ENCODE peak calls at places on chromosomes 2 and 18, in eight cellular contexts. One of them, this sample, is unnamed.
A peak's percentile ranks its signal among the peaks of the same experiment; 100 is the strongest.

GRCh38 chr2:165793779-165794519 is at the start of gene GALNT3:
- DNase-seq in astrocyte of the hippocampus: peak; percentile 52
- DNase-seq in AG04449: no peak
- DNase-seq in cardiac fibroblast: no peak
- DNase-seq in PC-3: peak; percentile 96
- DNase-seq in gastrocnemius medialis: no peak
- DNase-seq in CD4-positive, alpha-beta memory T cell: no peak
- DNase-seq in caudate nucleus: peak; percentile 9
- DNase-seq in this sample: peak; percentile 21

GRCh38 chr2:15640784-15641183 is 49.1 kb downstream of the DDX1 start:
- DNase-seq in astrocyte of the hippocampus: no peak
- DNase-seq in AG04449: no peak
- DNase-seq in cardiac fibroblast: no peak
- DNase-seq in PC-3: no peak
- DNase-seq in gastrocnemius medialis: no peak
- DNase-seq in CD4-positive, alpha-beta memory T cell: no peak
- DNase-seq in caudate nucleus: no peak
- DNase-seq in this sample: no peak

GRCh38 chr2:150702791-150703190 is 215.3 kb upstream of the RND3 start:
- DNase-seq in astrocyte of the hippocampus: no peak
- DNase-seq in AG04449: no peak
- DNase-seq in cardiac fibroblast: no peak
- DNase-seq in PC-3: no peak
- DNase-seq in gastrocnemius medialis: no peak
- DNase-seq in CD4-positive, alpha-beta memory T cell: no peak
- DNase-seq in caudate nucleus: no peak
- DNase-seq in this sample: no peak

GRCh38 chr18:35089918-35090550 is 48.8 kb downstream of the MAPRE2 start:
- DNase-seq in astrocyte of the hippocampus: peak; percentile 62
- DNase-seq in AG04449: no peak
- DNase-seq in cardiac fibroblast: no peak
- DNase-seq in PC-3: no peak
- DNase-seq in gastrocnemius medialis: no peak
- DNase-seq in CD4-positive, alpha-beta memory T cell: no peak
- DNase-seq in caudate nucleus: no peak
- DNase-seq in this sample: peak; percentile 22

GRCh38 chr2:173568054-173568453 is 213.4 kb downstream of the CDCA7 start:
- DNase-seq in astrocyte of the hippocampus: peak; percentile 32
- DNase-seq in AG04449: no peak
- DNase-seq in cardiac fibroblast: peak; percentile 26
- DNase-seq in PC-3: peak; percentile 56
- DNase-seq in gastrocnemius medialis: no peak
- DNase-seq in CD4-positive, alpha-beta memory T cell: no peak
- DNase-seq in caudate nucleus: no peak
- DNase-seq in this sample: peak; percentile 39

GRCh38 chr2:162475661-162476060 is 131.7 kb downstream of the GCA start:
- DNase-seq in astrocyte of the hippocampus: peak; percentile 68
- DNase-seq in AG04449: no peak
- DNase-seq in cardiac fibroblast: peak; percentile 30
- DNase-seq in PC-3: peak; percentile 56
- DNase-seq in gastrocnemius medialis: no peak
- DNase-seq in CD4-positive, alpha-beta memory T cell: no peak
- DNase-seq in caudate nucleus: peak; percentile 14
- DNase-seq in this sample: peak; percentile 51

GRCh38 chr2:99984781-99985525 is 157.4 kb downstream of the AFF3 start:
- DNase-seq in astrocyte of the hippocampus: no peak
- DNase-seq in AG04449: no peak
- DNase-seq in cardiac fibroblast: peak; percentile 41
- DNase-seq in PC-3: no peak
- DNase-seq in gastrocnemius medialis: no peak
- DNase-seq in CD4-positive, alpha-beta memory T cell: no peak
- DNase-seq in caudate nucleus: no peak
- DNase-seq in this sample: no peak

GRCh38 chr2:187986392-187987105 is 305.1 kb upstream of the GULP1 start:
- DNase-seq in astrocyte of the hippocampus: no peak
- DNase-seq in AG04449: no peak
- DNase-seq in cardiac fibroblast: peak; percentile 54
- DNase-seq in PC-3: no peak
- DNase-seq in gastrocnemius medialis: no peak
- DNase-seq in CD4-positive, alpha-beta memory T cell: no peak
- DNase-seq in caudate nucleus: no peak
- DNase-seq in this sample: peak; percentile 13

GRCh38 chr2:73418343-73418742 is 32.7 kb downstream of the ALMS1 start:
- DNase-seq in astrocyte of the hippocampus: peak; percentile 91
- DNase-seq in AG04449: peak; percentile 40
- DNase-seq in cardiac fibroblast: peak; percentile 92
- DNase-seq in PC-3: no peak
- DNase-seq in gastrocnemius medialis: peak; percentile 12
- DNase-seq in CD4-positive, alpha-beta memory T cell: no peak
- DNase-seq in caudate nucleus: peak; percentile 6
- DNase-seq in this sample: no peak

GRCh38 chr2:119156891-119157773 is 1.4 kb downstream of the C1QL2 start:
- DNase-seq in astrocyte of the hippocampus: no peak
- DNase-seq in AG04449: no peak
- DNase-seq in cardiac fibroblast: no peak
- DNase-seq in PC-3: no peak
- DNase-seq in gastrocnemius medialis: no peak
- DNase-seq in CD4-positive, alpha-beta memory T cell: no peak
- DNase-seq in caudate nucleus: no peak
- DNase-seq in this sample: no peak

GRCh38 chr2:217802261-217802660 is 200.5 kb downstream of the TNS1 start:
- DNase-seq in astrocyte of the hippocampus: no peak
- DNase-seq in AG04449: no peak
- DNase-seq in cardiac fibroblast: no peak
- DNase-seq in PC-3: no peak
- DNase-seq in gastrocnemius medialis: no peak
- DNase-seq in CD4-positive, alpha-beta memory T cell: no peak
- DNase-seq in caudate nucleus: no peak
- DNase-seq in this sample: no peak

GRCh38 chr2:147577323-147578014 is 267.4 kb upstream of the ACVR2A start:
- DNase-seq in astrocyte of the hippocampus: no peak
- DNase-seq in AG04449: no peak
- DNase-seq in cardiac fibroblast: no peak
- DNase-seq in PC-3: no peak
- DNase-seq in gastrocnemius medialis: no peak
- DNase-seq in CD4-positive, alpha-beta memory T cell: no peak
- DNase-seq in caudate nucleus: no peak
- DNase-seq in this sample: no peak

GRCh38 chr2:225100856-225101294 is 58.6 kb upstream of the DOCK10 start:
- DNase-seq in astrocyte of the hippocampus: peak; percentile 76
- DNase-seq in AG04449: peak; percentile 90
- DNase-seq in cardiac fibroblast: peak; percentile 97
- DNase-seq in PC-3: peak; percentile 94
- DNase-seq in gastrocnemius medialis: no peak
- DNase-seq in CD4-positive, alpha-beta memory T cell: no peak
- DNase-seq in caudate nucleus: no peak
- DNase-seq in this sample: peak; percentile 97

GRCh38 chr2:215486973-215487372 is 51.1 kb upstream of the FN1 start:
- DNase-seq in astrocyte of the hippocampus: no peak
- DNase-seq in AG04449: no peak
- DNase-seq in cardiac fibroblast: peak; percentile 65
- DNase-seq in PC-3: no peak
- DNase-seq in gastrocnemius medialis: no peak
- DNase-seq in CD4-positive, alpha-beta memory T cell: no peak
- DNase-seq in caudate nucleus: no peak
- DNase-seq in this sample: no peak

GRCh38 chr2:175552902-175553301 is 371.4 kb upstream of the ATP5MC3 start:
- DNase-seq in astrocyte of the hippocampus: no peak
- DNase-seq in AG04449: no peak
- DNase-seq in cardiac fibroblast: no peak
- DNase-seq in PC-3: no peak
- DNase-seq in gastrocnemius medialis: no peak
- DNase-seq in CD4-positive, alpha-beta memory T cell: no peak
- DNase-seq in caudate nucleus: no peak
- DNase-seq in this sample: no peak

GRCh38 chr2:169131587-169132512 is 62.5 kb downstream of the DHRS9 start:
- DNase-seq in astrocyte of the hippocampus: peak; percentile 61
- DNase-seq in AG04449: no peak
- DNase-seq in cardiac fibroblast: peak; percentile 84
- DNase-seq in PC-3: peak; percentile 81
- DNase-seq in gastrocnemius medialis: no peak
- DNase-seq in CD4-positive, alpha-beta memory T cell: peak; percentile 53
- DNase-seq in caudate nucleus: no peak
- DNase-seq in this sample: peak; percentile 76

GRCh38 chr2:197369228-197369945 is 58.8 kb upstream of the ANKRD44 start:
- DNase-seq in astrocyte of the hippocampus: no peak
- DNase-seq in AG04449: no peak
- DNase-seq in cardiac fibroblast: no peak
- DNase-seq in PC-3: no peak
- DNase-seq in gastrocnemius medialis: no peak
- DNase-seq in CD4-positive, alpha-beta memory T cell: no peak
- DNase-seq in caudate nucleus: no peak
- DNase-seq in this sample: no peak

GRCh38 chr18:1002653-1003178 is 98.0 kb downstream of the ADCYAP1 start:
- DNase-seq in astrocyte of the hippocampus: peak; percentile 82
- DNase-seq in AG04449: no peak
- DNase-seq in cardiac fibroblast: peak; percentile 53
- DNase-seq in PC-3: peak; percentile 28
- DNase-seq in gastrocnemius medialis: no peak
- DNase-seq in CD4-positive, alpha-beta memory T cell: no peak
- DNase-seq in caudate nucleus: no peak
- DNase-seq in this sample: peak; percentile 43

GRCh38 chr2:121129692-121130091 is 155.3 kb downstream of the TFCP2L1 start:
- DNase-seq in astrocyte of the hippocampus: no peak
- DNase-seq in AG04449: no peak
- DNase-seq in cardiac fibroblast: no peak
- DNase-seq in PC-3: no peak
- DNase-seq in gastrocnemius medialis: no peak
- DNase-seq in CD4-positive, alpha-beta memory T cell: no peak
- DNase-seq in caudate nucleus: no peak
- DNase-seq in this sample: no peak

GRCh38 chr2:127347734-127348392 is 39.9 kb downstream of the MAP3K2 start:
- DNase-seq in astrocyte of the hippocampus: no peak
- DNase-seq in AG04449: no peak
- DNase-seq in cardiac fibroblast: no peak
- DNase-seq in PC-3: no peak
- DNase-seq in gastrocnemius medialis: no peak
- DNase-seq in CD4-positive, alpha-beta memory T cell: no peak
- DNase-seq in caudate nucleus: no peak
- DNase-seq in this sample: no peak

GRCh38 chr2:96163768-96164429 is 18.7 kb upstream of the DUSP2 start:
- DNase-seq in astrocyte of the hippocampus: no peak
- DNase-seq in AG04449: no peak
- DNase-seq in cardiac fibroblast: no peak
- DNase-seq in PC-3: no peak
- DNase-seq in gastrocnemius medialis: no peak
- DNase-seq in CD4-positive, alpha-beta memory T cell: peak; percentile 57
- DNase-seq in caudate nucleus: no peak
- DNase-seq in this sample: no peak

GRCh38 chr2:58620127-58620526 is 379.0 kb upstream of the FANCL start:
- DNase-seq in astrocyte of the hippocampus: no peak
- DNase-seq in AG04449: no peak
- DNase-seq in cardiac fibroblast: peak; percentile 67
- DNase-seq in PC-3: peak; percentile 87
- DNase-seq in gastrocnemius medialis: no peak
- DNase-seq in CD4-positive, alpha-beta memory T cell: no peak
- DNase-seq in caudate nucleus: no peak
- DNase-seq in this sample: peak; percentile 91

GRCh38 chr2:239328306-239329191 is 72.3 kb downstream of the HDAC4 start:
- DNase-seq in astrocyte of the hippocampus: peak; percentile 91
- DNase-seq in AG04449: peak; percentile 81
- DNase-seq in cardiac fibroblast: peak; percentile 64
- DNase-seq in PC-3: no peak
- DNase-seq in gastrocnemius medialis: peak; percentile 81
- DNase-seq in CD4-positive, alpha-beta memory T cell: no peak
- DNase-seq in caudate nucleus: no peak
- DNase-seq in this sample: no peak

GRCh38 chr18:43933177-43933576 is 655.9 kb upstream of the SYT4 start:
- DNase-seq in astrocyte of the hippocampus: no peak
- DNase-seq in AG04449: no peak
- DNase-seq in cardiac fibroblast: no peak
- DNase-seq in PC-3: no peak
- DNase-seq in gastrocnemius medialis: no peak
- DNase-seq in CD4-positive, alpha-beta memory T cell: no peak
- DNase-seq in caudate nucleus: no peak
- DNase-seq in this sample: no peak

GRCh38 chr18:67109535-67109934 is 407.0 kb downstream of the DSEL start:
- DNase-seq in astrocyte of the hippocampus: no peak
- DNase-seq in AG04449: no peak
- DNase-seq in cardiac fibroblast: no peak
- DNase-seq in PC-3: no peak
- DNase-seq in gastrocnemius medialis: no peak
- DNase-seq in CD4-positive, alpha-beta memory T cell: no peak
- DNase-seq in caudate nucleus: no peak
- DNase-seq in this sample: no peak

GRCh38 chr2:26179446-26179907 is 6.6 kb downstream of the GAREM2 start:
- DNase-seq in astrocyte of the hippocampus: no peak
- DNase-seq in AG04449: no peak
- DNase-seq in cardiac fibroblast: no peak
- DNase-seq in PC-3: no peak
- DNase-seq in gastrocnemius medialis: no peak
- DNase-seq in CD4-positive, alpha-beta memory T cell: no peak
- DNase-seq in caudate nucleus: no peak
- DNase-seq in this sample: no peak

GRCh38 chr2:25314514-25315315 is 27.0 kb downstream of the DNMT3A start:
- DNase-seq in astrocyte of the hippocampus: peak; percentile 78
- DNase-seq in AG04449: no peak
- DNase-seq in cardiac fibroblast: no peak
- DNase-seq in PC-3: no peak
- DNase-seq in gastrocnemius medialis: no peak
- DNase-seq in CD4-positive, alpha-beta memory T cell: peak; percentile 60
- DNase-seq in caudate nucleus: peak; percentile 51
- DNase-seq in this sample: no peak

GRCh38 chr2:145169285-145169684 is 649.4 kb upstream of the ZEB2 start:
- DNase-seq in astrocyte of the hippocampus: no peak
- DNase-seq in AG04449: no peak
- DNase-seq in cardiac fibroblast: no peak
- DNase-seq in PC-3: no peak
- DNase-seq in gastrocnemius medialis: no peak
- DNase-seq in CD4-positive, alpha-beta memory T cell: no peak
- DNase-seq in caudate nucleus: no peak
- DNase-seq in this sample: no peak

GRCh38 chr2:134594399-134594798 is 124.4 kb downstream of the TMEM163 start:
- DNase-seq in astrocyte of the hippocampus: no peak
- DNase-seq in AG04449: no peak
- DNase-seq in cardiac fibroblast: no peak
- DNase-seq in PC-3: no peak
- DNase-seq in gastrocnemius medialis: no peak
- DNase-seq in CD4-positive, alpha-beta memory T cell: no peak
- DNase-seq in caudate nucleus: no peak
- DNase-seq in this sample: no peak

GRCh38 chr2:234981197-234982095 is 29.6 kb downstream of the SH3BP4 start:
- DNase-seq in astrocyte of the hippocampus: peak; percentile 99
- DNase-seq in AG04449: peak; percentile 98
- DNase-seq in cardiac fibroblast: peak; percentile 99
- DNase-seq in PC-3: peak; percentile 94
- DNase-seq in gastrocnemius medialis: peak; percentile 34
- DNase-seq in CD4-positive, alpha-beta memory T cell: no peak
- DNase-seq in caudate nucleus: no peak
- DNase-seq in this sample: peak; percentile 100

GRCh38 chr2:241560883-241561474 is 2.4 kb downstream of the BOK start:
- DNase-seq in astrocyte of the hippocampus: peak; percentile 68
- DNase-seq in AG04449: no peak
- DNase-seq in cardiac fibroblast: no peak
- DNase-seq in PC-3: no peak
- DNase-seq in gastrocnemius medialis: no peak
- DNase-seq in CD4-positive, alpha-beta memory T cell: no peak
- DNase-seq in caudate nucleus: no peak
- DNase-seq in this sample: no peak

GRCh38 chr2:152766908-152767307 is 48.5 kb downstream of the ARL6IP6 start:
- DNase-seq in astrocyte of the hippocampus: peak; percentile 77
- DNase-seq in AG04449: peak; percentile 0
- DNase-seq in cardiac fibroblast: peak; percentile 53
- DNase-seq in PC-3: no peak
- DNase-seq in gastrocnemius medialis: no peak
- DNase-seq in CD4-positive, alpha-beta memory T cell: no peak
- DNase-seq in caudate nucleus: no peak
- DNase-seq in this sample: no peak

This sample was measured in ELR.